ENCODE peak calls at places on chromosomes 5 and 9, in seven cellular contexts. I is Panc1; Y is HCT116; V is A549; G is tibial nerve; H is fibroblast of lung; D is CD8-positive, alpha-beta T cell. L is an unnamed sample. For H3K9me3, the result is how much of the 10 kb centered on the place peaks cover.

GRCh38 chr5:491856-492155 is 32.4 kb downstream of the SLC9A3 start:
- DNase-seq in V (no peak), H (no peak), Y (no peak), I (no peak), G (no peak), D (no peak), L (no peak)

GRCh38 chr5:157915638-157916037 is 56.7 kb upstream of the CLINT1 start:
- DNase-seq in G (peak), V (no peak), D (no peak), I (no peak), H (peak), Y (no peak), L (no peak)

GRCh38 chr9:122506964-122507363 is 3.6 kb upstream of the OR1J2 start:
- DNase-seq in Y (no peak), G (no peak), H (no peak), V (no peak), D (no peak), I (no peak), L (no peak)

GRCh38 chr9:16869961-16870605 is 387 bp downstream of the BNC2 start:
- DNase-seq in I (no peak), G (no peak), Y (no peak), D (no peak), H (no peak), V (peak), L (no peak)

GRCh38 chr5:2112128-2112808 is 229.5 kb upstream of the IRX4 start:
- DNase-seq in D (no peak), G (no peak), H (no peak), I (no peak), Y (no peak), V (no peak), L (no peak)

GRCh38 chr5:178398856-178399722 is 166.5 kb upstream of the PHYKPL start:
- DNase-seq in V (no peak), I (no peak), D (no peak), H (no peak), G (no peak), Y (no peak), L (no peak)

GRCh38 chr5:67693956-67694564 is 497.5 kb upstream of the CD180 start:
- DNase-seq in D (no peak), Y (no peak), G (peak), V (no peak), H (peak), I (no peak), L (no peak)

GRCh38 chr9:93357649-93358048 is 93.8 kb upstream of the FAM120A start:
- DNase-seq in V (no peak), H (no peak), D (no peak), G (no peak), Y (no peak), I (no peak), L (no peak)

GRCh38 chr5:43874772-43875171 is 271.8 kb downstream of the NNT start:
- DNase-seq in Y (no peak), I (no peak), G (no peak), D (no peak), H (peak), V (no peak), L (peak)

GRCh38 chr5:90251447-90251846 is 158.1 kb downstream of the CETN3 start:
- DNase-seq in D (no peak), H (no peak), G (no peak), Y (no peak), V (no peak), I (no peak), L (no peak)

GRCh38 chr5:154418344-154418820 is 27.4 kb upstream of the SAP30L start:
- DNase-seq in Y (no peak), H (no peak), I (no peak), D (no peak), G (no peak), V (no peak), L (no peak)

GRCh38 chr9:129932303-129933151 is 97.3 kb downstream of the USP20 start:
- DNase-seq in V (no peak), H (peak), G (no peak), D (no peak), I (no peak), Y (no peak), L (no peak)

GRCh38 chr5:39941436-39941835 is 516.7 kb upstream of the DAB2 start:
- DNase-seq in D (no peak), Y (no peak), V (no peak), G (no peak), I (no peak), H (no peak), L (no peak)

GRCh38 chr5:41773799-41774198 is 96.4 kb downstream of the OXCT1 start:
- DNase-seq in V (no peak), H (no peak), G (no peak), I (no peak), Y (no peak), D (no peak), L (no peak)

GRCh38 chr5:172770374-172770674 is 671 bp downstream of the DUSP1 start:
- DNase-seq in G (no peak), V (no peak), H (peak), I (no peak), D (peak), Y (no peak), L (no peak)

GRCh38 chr9:107636596-107637405 is 147.2 kb upstream of the KLF4 start:
- DNase-seq in Y (no peak), V (no peak), I (no peak), H (peak), G (no peak), D (no peak), L (no peak)

GRCh38 chr9:134787601-134788531 is 92.7 kb upstream of the FCN2 start:
- DNase-seq in G (no peak), H (no peak), I (no peak), V (no peak), D (no peak), Y (no peak), L (no peak)

GRCh38 chr9:115921301-115921700 is 232.3 kb upstream of the PAPPA start:
- DNase-seq in D (no peak), Y (no peak), I (no peak), G (no peak), H (peak), V (no peak), L (no peak)

GRCh38 chr5:172008689-172009141 is 2.3 kb upstream of the FBXW11 start:
- DNase-seq in Y (no peak), H (no peak), G (no peak), V (no peak), D (no peak), I (no peak), L (no peak)

GRCh38 chr9:111356567-111357244 is 26.7 kb upstream of the OR2K2 start:
- DNase-seq in G (no peak), Y (peak), D (no peak), H (peak), I (peak), V (peak), L (peak)

GRCh38 chr5:77863181-77863580 is 87.0 kb upstream of the TBCA start:
- DNase-seq in H (no peak), D (no peak), I (no peak), G (no peak), V (no peak), Y (no peak), L (no peak)

GRCh38 chr9:6609499-6610016 is 36.0 kb downstream of the GLDC start:
- DNase-seq in Y (no peak), D (no peak), G (no peak), I (no peak), H (no peak), V (no peak), L (no peak)

GRCh38 chr5:138725153-138725884 is 27.9 kb upstream of the CTNNA1 start:
- DNase-seq in D (no peak), I (no peak), Y (peak), G (no peak), V (no peak), H (peak), L (peak)

GRCh38 chr5:147509041-147509709 is 693 bp downstream of the DPYSL3 start:
- DNase-seq in D (no peak), V (no peak), Y (no peak), G (no peak), H (no peak), I (no peak), L (no peak)

GRCh38 chr9:93329632-93330286 is 121.7 kb upstream of the FAM120A start:
- DNase-seq in Y (no peak), I (no peak), H (no peak), D (no peak), V (no peak), G (no peak), L (no peak)

GRCh38 chr5:87944553-87945320 is 323.9 kb downstream of the TMEM161B start:
- DNase-seq in G (no peak), V (no peak), D (no peak), Y (no peak), I (no peak), H (no peak), L (no peak)

GRCh38 chr5:53019320-53019719 is 30.2 kb downstream of the ITGA2 start:
- DNase-seq in I (no peak), D (no peak), G (no peak), Y (peak), V (peak), H (peak), L (no peak)

GRCh38 chr5:52743970-52744369 is 43.7 kb upstream of the ITGA1 start:
- DNase-seq in G (no peak), V (no peak), H (peak), I (no peak), Y (no peak), D (no peak), L (no peak)

GRCh38 chr9:33265211-33265885 is 499 bp downstream of the CHMP5 start:
- DNase-seq in V (no peak), H (no peak), G (no peak), I (no peak), Y (no peak), D (no peak), L (no peak)

GRCh38 chr5:80181618-80182211 is 74.1 kb downstream of the SERINC5 start:
- DNase-seq in G (no peak), D (no peak), H (no peak), Y (peak), V (peak), I (no peak), L (no peak)

GRCh38 chr5:119290161-119290569 is 65.7 kb upstream of the TNFAIP8 start:
- DNase-seq in I (no peak), G (no peak), H (no peak), D (no peak), Y (no peak), V (no peak), L (no peak)

GRCh38 chr9:105074501-105074900 is 146.5 kb upstream of the ABCA1 start:
- DNase-seq in G (no peak), I (no peak), Y (no peak), D (no peak), H (peak), V (no peak), L (no peak)

GRCh38 chr5:133052317-133053175 is 733 bp downstream of the HSPA4 start:
- DNase-seq in Y (no peak), G (no peak), I (no peak), D (peak), V (peak), H (peak), L (no peak)

GRCh38 chr9:132182609-132183073 is 20.8 kb downstream of the NTNG2 start:
- DNase-seq in H (no peak), Y (no peak), D (no peak), V (no peak), I (no peak), G (no peak), L (no peak)

GRCh38 chr9:132183134-132183533 is 21.3 kb downstream of the NTNG2 start:
- DNase-seq in V (no peak), I (no peak), Y (no peak), G (no peak), H (no peak), D (no peak), L (no peak)

GRCh38 chr9:132183715-132184114 is 21.9 kb downstream of the NTNG2 start:
- DNase-seq in H (no peak), D (no peak), I (no peak), G (no peak), Y (no peak), V (no peak), L (no peak)

GRCh38 chr9:132187006-132187760 is 25.3 kb downstream of the NTNG2 start:
- DNase-seq in V (no peak), I (no peak), G (no peak), Y (no peak), D (no peak), H (no peak), L (no peak)

DNA sequence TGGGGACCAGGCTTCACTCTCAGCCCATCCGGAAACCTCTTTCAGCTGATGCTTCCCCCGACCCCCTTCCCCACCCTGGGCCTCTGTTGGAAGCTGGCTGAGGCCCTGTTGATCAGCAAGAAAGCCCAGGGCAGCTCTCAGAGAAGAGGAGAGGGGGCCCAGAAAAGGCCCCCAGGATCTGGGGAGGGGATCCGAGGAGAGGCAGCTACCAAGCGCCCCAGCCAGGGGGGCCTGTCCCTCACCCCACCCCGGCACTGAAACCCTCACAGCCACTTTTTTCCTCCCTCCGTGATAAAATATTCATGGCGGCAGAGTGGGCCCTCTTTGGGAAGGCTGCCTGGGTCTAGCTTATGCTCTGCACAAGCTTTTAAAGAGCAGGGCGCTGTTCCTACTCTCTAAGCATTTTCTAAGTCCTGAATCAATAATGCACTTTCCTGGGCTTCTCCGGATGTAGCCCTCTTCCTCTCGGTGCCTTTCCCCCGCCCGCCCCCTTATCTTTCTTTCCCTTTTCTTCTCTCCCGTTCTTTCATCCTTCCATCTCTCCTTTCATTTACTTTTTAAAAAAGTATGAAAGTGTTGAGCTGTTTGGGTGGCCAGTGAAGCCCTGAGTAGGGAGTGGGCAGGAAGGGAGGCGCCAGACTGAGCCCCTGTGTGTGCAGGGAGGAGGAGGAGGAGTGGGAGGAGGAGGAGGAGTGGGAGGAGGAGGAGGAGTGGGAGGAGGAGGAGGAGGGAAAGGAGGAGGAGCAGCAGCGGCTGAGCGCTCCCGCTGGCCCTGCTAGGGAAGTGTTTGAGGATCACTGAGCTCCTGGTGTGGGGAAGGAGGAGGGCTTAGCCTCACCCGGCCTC is 23.5 kb downstream of the NTNG2 start:
- DNase-seq in V (no peak), H (no peak), D (no peak), G (no peak), I (no peak), Y (no peak), L (no peak)
- TF ChIP-seq CTCF in V (no peak), H (no peak), D (no peak), G (no peak), I (no peak), Y (no peak), L (no peak)

GRCh38 chr5:165928971-165929370 is 2362.5 kb upstream of the WWC1 start:
- DNase-seq in Y (no peak), G (no peak), V (no peak), H (no peak), D (no peak), I (no peak), L (no peak)
- H3K9me3 ChIP-seq in Y (under half), G (under half), V (under half), H (under half), D (under half), I (under half), L (under half)

GRCh38 chr5:94113087-94113486 is 371.7 kb upstream of the POU5F2 start:
- DNase-seq in I (no peak), V (no peak), G (no peak), Y (no peak), D (no peak), H (no peak), L (no peak)

DNA sequence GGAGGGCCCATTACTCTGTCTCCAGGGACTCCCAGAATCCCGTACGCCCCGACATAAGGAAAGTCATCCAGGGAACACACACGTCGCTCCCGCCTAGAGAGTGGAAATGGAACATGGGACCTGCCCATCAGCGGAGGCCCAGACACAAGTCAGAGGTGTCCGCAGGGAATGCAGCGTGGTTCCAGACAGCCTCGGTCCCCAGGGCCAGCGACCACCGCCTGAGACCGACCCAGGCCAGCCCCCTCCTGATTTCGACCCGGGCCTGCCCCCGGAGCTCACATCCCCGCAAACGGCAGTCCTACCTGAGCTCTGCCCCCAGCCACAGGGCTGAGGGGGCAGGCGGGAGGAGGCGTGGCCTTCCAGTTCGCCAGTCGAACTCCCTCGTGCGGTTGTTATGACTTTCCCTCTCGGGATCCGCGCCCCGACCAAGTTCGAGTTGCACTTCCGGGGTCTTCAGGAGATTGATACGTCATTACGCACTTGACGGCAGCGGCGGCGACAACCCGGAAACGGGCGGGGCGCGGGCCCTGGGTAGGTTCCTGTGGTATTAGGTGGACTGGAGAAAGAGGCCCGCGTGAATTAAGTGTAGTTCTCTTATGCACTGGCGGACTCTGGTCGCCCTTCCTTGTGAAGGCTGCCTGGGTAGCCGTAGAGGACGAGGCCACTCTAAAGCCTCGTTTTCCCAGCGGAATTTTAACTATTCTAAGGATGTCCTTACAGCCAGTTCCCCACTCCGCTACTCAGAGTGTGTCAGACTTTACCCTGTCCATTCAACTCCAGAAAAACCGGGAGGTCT is 370.0 kb upstream of the POU5F2 start:
- DNase-seq in I (peak), D (peak), V (peak), Y (peak), H (peak), G (peak), L (peak)
- TF ChIP-seq CTCF in I (no peak), D (no peak), V (no peak), Y (no peak), H (peak), G (peak), L (peak)

GRCh38 chr5:150931368-150931965 is 26.7 kb upstream of the ZNF300 start:
- DNase-seq in I (no peak), G (no peak), H (peak), Y (no peak), D (no peak), V (no peak), L (no peak)
- H3K9me3 ChIP-seq in I (half or more), G (under half), H (under half), Y (under half), D (under half), V (half or more), L (under half)

GRCh38 chr5:141186897-141187512 is at the start of gene PCDHB9:
- DNase-seq in H (peak), G (no peak), D (no peak), I (no peak), Y (peak), V (no peak), L (no peak)
- TF ChIP-seq CTCF in H (peak), G (no peak), D (peak), I (peak), Y (peak), V (no peak), L (no peak)

GRCh38 chr9:1274334-1274733 is 224.2 kb downstream of the DMRT2 start:
- DNase-seq in I (no peak), G (no peak), D (no peak), Y (no peak), V (no peak), H (no peak), L (no peak)

GRCh38 chr9:1269533-1270315 is 219.6 kb downstream of the DMRT2 start:
- DNase-seq in I (no peak), Y (no peak), H (no peak), G (no peak), D (no peak), V (no peak), L (no peak)

GRCh38 chr9:1267581-1267980 is 217.4 kb downstream of the DMRT2 start:
- DNase-seq in I (no peak), D (no peak), V (no peak), Y (no peak), G (no peak), H (no peak), L (no peak)

GRCh38 chr9:1273859-1274258 is 223.7 kb downstream of the DMRT2 start:
- DNase-seq in Y (no peak), D (no peak), G (no peak), V (no peak), I (no peak), H (no peak), L (no peak)

GRCh38 chr9:1271786-1272185 is 221.6 kb downstream of the DMRT2 start:
- DNase-seq in Y (no peak), H (no peak), V (no peak), G (no peak), I (no peak), D (no peak), L (no peak)
- H3K9me3 ChIP-seq in Y (under half), H (under half), V (under half), G (under half), I (under half), D (under half), L (under half)

DNA sequence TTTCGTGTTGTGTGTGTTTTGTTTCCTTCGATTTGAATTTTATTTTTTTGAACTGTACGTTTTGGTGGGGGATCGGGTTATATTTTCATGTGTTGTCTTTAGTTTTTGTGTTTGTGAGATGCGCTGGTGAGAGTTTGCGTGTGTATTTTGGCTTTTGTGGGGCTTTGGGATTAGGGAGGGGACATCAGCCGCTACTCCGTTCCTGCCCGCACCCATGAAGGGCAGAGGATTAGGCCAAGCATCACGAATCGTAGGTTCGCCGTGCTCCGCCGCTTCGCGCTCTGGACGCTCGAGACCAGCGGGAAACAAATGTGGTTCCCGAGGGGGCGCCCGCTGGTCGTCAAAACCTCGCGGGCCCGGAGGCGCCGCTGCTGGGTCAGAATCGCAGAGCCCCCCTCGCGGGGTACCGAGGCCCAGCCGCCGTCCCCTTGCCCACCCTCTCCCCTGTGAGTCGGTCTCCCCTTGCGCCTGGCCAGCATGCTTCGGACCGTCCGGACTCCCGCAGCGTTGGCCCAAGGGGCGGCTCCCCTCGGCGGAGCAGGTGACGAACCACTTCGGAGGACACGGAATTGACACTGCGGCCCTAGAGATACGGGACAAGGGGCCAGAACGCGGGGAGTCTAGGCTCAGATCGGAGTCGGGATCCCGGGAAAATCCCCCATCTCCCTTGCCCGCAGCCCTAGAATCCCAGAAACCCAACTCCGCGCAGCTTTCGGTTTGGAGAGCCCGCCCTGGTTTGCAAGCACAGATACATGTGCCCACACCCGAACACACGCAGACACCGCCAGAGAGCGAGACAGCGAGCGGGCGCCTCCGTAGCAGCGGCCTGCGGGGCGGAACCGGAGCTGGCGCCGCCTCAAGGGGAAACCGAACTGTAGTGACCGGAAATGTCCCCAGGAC is 2.4 kb upstream of the PAX5 start:
- DNase-seq in V (no peak), G (no peak), H (peak), I (no peak), D (no peak), Y (no peak), L (no peak)
- TF ChIP-seq CTCF in V (no peak), G (no peak), H (no peak), I (no peak), D (no peak), Y (no peak), L (no peak)

GRCh38 chr5:140883927-140884697 is 2.2 kb downstream of the PCDHA13 start:
- DNase-seq in V (no peak), D (no peak), I (no peak), Y (no peak), G (no peak), H (no peak), L (no peak)
- H3K9me3 ChIP-seq in V (under half), D (under half), I (under half), Y (under half), G (under half), H (under half), L (under half)